ENCODE peak calls at places on chromosomes 13 and 19, in four cellular contexts. Q is Peyer's patch, V is left ventricle myocardium inferior, B is astrocyte of the spinal cord. J is an unnamed sample.

GRCh38 chr19:47363758-47364529 is 14.8 kb downstream of the DHX34 start:
- DNase-seq in Q (no peak), V (no peak), B (peak), J (no peak)

GRCh38 chr19:3125900-3126524 is 9.8 kb upstream of the GNA15 start:
- DNase-seq in Q (peak), V (peak), B (no peak), J (no peak)

GRCh38 chr13:77599351-77599750 is 63.8 kb downstream of the SCEL start:
- DNase-seq in Q (no peak), V (no peak), B (peak), J (no peak)

GRCh38 chr19:16429066-16429758 is 42.6 kb downstream of the EPS15L1 start:
- DNase-seq in Q (no peak), V (peak), B (no peak), J (no peak)

GRCh38 chr19:49064768-49065611 is at the start of gene NTF4:
- DNase-seq in Q (no peak), V (no peak), B (no peak), J (no peak)

GRCh38 chr19:6227941-6228325 is 51.8 kb downstream of the MLLT1 start:
- DNase-seq in Q (no peak), V (no peak), B (no peak), J (no peak)

GRCh38 chr19:10021863-10022262 is 8.6 kb downstream of the RDH8 start:
- DNase-seq in Q (no peak), V (no peak), B (no peak), J (no peak)

GRCh38 chr19:40262422-40262821 is 22.7 kb downstream of the AKT2 start:
- DNase-seq in Q (no peak), V (no peak), B (no peak), J (no peak)

GRCh38 chr13:29956771-29957170 is 106.4 kb upstream of the UBL3 start:
- DNase-seq in Q (no peak), V (no peak), B (no peak), J (no peak)

GRCh38 chr19:38660724-38661123 is 13.3 kb downstream of the ACTN4 start:
- DNase-seq in Q (no peak), V (no peak), B (no peak), J (no peak)
- H3K4me3 ChIP-seq in Q (no peak), V (no peak), B (no peak), J (no peak)

DNA sequence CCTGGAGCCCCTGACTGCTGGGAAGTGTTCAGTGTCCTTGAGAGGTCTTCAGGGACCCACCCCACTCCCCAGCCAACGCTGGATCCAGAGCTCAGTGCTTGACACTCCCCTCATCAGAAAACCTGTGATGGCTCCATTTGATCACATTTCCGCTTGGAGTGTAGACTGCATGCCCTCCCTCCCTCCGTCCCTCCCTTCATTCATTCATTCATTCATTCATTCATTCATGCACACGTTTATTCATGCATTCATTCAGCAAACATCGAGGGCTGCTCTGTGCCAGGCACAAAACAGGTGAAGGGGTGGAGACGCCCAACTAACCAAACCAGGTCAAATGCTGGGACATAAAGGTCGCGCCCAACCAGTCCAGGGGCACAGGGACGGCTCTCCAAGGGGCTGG is 13.7 kb downstream of the PGLS start:
- DNase-seq in Q (no peak), V (no peak), B (no peak), J (no peak)
- H3K4me3 ChIP-seq in Q (no peak), V (no peak), B (no peak), J (no peak)

GRCh38 chr19:29872224-29872731 is 60.5 kb downstream of the CCNE1 start:
- DNase-seq in Q (no peak), V (no peak), B (no peak), J (no peak)

GRCh38 chr19:29876414-29876813 is 64.6 kb downstream of the CCNE1 start:
- DNase-seq in Q (no peak), V (no peak), B (no peak), J (no peak)

GRCh38 chr19:29873024-29873800 is 61.4 kb downstream of the CCNE1 start:
- DNase-seq in Q (peak), V (peak), B (no peak), J (no peak)

GRCh38 chr19:29875931-29876330 is 64.1 kb downstream of the CCNE1 start:
- DNase-seq in Q (no peak), V (no peak), B (no peak), J (no peak)

DNA sequence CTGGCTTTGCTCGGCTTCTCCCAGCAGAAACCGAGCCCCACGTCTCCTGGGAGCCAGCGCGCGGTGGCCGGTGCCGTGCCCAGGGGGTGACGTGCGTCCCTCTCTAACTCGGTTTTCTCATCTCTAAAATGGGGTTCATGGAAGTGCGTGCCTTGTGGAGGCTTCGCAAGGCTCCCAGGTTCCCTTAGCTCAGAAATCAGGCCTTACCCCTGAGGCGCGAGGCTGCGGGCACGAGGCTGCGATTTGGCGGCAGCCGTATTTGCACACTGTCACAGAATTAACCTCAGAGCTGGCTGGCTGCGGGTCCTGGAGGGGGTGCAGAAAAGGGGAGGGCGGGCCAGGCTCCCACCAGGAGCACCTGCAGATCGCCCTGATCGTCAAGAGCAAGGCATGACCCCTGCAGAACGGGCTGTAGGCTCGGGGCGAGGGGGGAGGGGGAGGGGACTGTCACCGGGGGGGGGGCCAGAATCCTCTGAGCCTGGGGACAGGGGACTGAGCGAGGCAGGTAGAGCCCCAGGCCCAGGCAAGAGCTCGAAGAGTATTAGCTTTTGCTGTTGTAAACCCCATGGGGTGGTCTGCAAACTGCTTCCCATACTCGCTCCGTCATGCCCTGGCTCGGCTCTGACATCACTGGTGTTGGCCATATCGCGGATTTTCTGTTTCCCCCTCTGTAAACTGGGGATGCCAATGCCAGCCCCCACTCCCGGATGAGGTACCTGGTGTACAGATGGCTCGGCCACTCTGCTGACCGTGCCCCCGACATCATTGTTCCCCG is 62.2 kb downstream of the CCNE1 start:
- DNase-seq in Q (no peak), V (no peak), B (no peak), J (no peak)
- H3K4me3 ChIP-seq in Q (peak), V (peak), B (no peak), J (peak)

GRCh38 chr19:19460258-19460731 is 54.8 kb downstream of the GATAD2A start:
- DNase-seq in Q (no peak), V (no peak), B (no peak), J (no peak)
- H3K4me3 ChIP-seq in Q (peak), V (peak), B (no peak), J (peak)

GRCh38 chr19:1278074-1278473 is 2.7 kb downstream of the FAM174C start:
- DNase-seq in Q (no peak), V (no peak), B (no peak), J (no peak)

GRCh38 chr19:1275976-1276619 is 768 bp downstream of the FAM174C start:
- DNase-seq in Q (no peak), V (no peak), B (no peak), J (no peak)

GRCh38 chr19:1277061-1277460 is 1.7 kb downstream of the FAM174C start:
- DNase-seq in Q (no peak), V (no peak), B (no peak), J (no peak)

GRCh38 chr19:1275260-1275975 is at the start of gene FAM174C:
- DNase-seq in Q (peak), V (peak), B (peak), J (peak)

GRCh38 chr19:1276620-1277007 is 1.3 kb downstream of the FAM174C start:
- DNase-seq in Q (no peak), V (no peak), B (no peak), J (no peak)
- H3K4me3 ChIP-seq in Q (peak), V (peak), B (peak), J (peak)

GRCh38 chr19:14979136-14979497 is 547 bp downstream of the SLC1A6 start:
- DNase-seq in Q (no peak), V (no peak), B (no peak), J (no peak)
- H3K4me3 ChIP-seq in Q (no peak), V (peak), B (no peak), J (peak)

DNA sequence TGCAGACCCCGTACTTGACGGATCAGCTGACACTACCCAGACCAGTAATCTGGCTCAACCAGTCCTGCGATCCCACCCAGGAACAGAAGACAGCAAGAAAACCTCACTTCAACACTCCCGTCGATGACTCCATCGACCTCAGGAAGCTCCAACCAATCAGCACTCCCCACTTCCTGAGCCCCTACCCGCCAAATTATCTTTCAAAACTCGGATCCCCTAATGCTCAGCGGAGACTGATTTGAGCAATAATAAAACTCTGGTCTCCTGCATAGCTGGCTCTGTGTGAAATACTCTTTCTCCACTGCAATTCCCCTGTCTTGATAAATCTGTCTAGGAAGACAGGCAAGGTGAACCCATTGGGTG is 1.2 kb downstream of the LSM4 start:
- DNase-seq in Q (no peak), V (no peak), B (peak), J (no peak)
- H3K4me3 ChIP-seq in Q (no peak), V (peak), B (peak), J (peak)

GRCh38 chr19:19661141-19661674 is 2.3 kb downstream of the ATP13A1 start:
- DNase-seq in Q (no peak), V (no peak), B (no peak), J (no peak)
- H3K4me3 ChIP-seq in Q (peak), V (no peak), B (no peak), J (no peak)

DNA sequence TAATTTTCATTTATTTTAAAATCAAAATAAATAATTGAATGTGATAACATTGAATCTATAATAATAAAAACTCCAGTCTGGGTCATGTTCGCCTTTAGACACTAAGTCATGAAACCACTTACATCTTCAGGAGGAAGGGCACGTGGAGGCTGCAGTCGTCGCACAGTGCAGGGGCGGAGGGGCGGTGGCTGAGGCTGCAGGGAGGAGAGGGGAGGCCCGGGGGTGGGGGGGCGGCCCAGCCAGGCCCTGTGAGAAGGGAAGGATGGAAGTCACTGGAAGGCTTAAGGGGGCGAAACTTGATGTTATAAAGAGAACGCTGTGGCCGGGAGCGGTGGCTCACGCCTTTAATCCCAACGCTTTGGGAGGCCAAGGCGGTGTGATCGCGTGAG is 14.9 kb upstream of the LATS2 start:
- DNase-seq in Q (no peak), V (no peak), B (no peak), J (no peak)
- H3K4me3 ChIP-seq in Q (peak), V (peak), B (no peak), J (peak)